ENCODE peak calls at places on chromosomes 3 and 15, in six cellular contexts. Q is cardiac muscle cell; G is activated T-cell treated with anti-CD3 and anti-CD28 coated beads, Interleukin-2, amount 50 U/mL, for 72 hours; P is AG09309; C is stimulated activated CD8-positive, alpha-beta memory T cell treated with anti-CD3 and anti-CD28 coated beads, Interleukin-4, amount 100 ng/mL, for 1 hour; E is D341Med. B is an unnamed sample.

GRCh38 chr3:32794487-32795308 is 23.1 kb upstream of the TRIM71 start:
- DNase-seq in Q (peak; percentile 28), G (no peak), P (no peak), C (no peak), E (no peak), B (no peak)

GRCh38 chr3:31705726-31706125 is 173.0 kb downstream of the STT3B start:
- DNase-seq in Q (no peak), G (no peak), P (no peak), C (no peak), E (no peak), B (no peak)

GRCh38 chr3:175355801-175356335 is 496.7 kb downstream of the NAALADL2 start:
- DNase-seq in Q (no peak), G (no peak), P (no peak), C (no peak), E (no peak), B (no peak)

GRCh38 chr3:11944052-11944673 is 60.0 kb upstream of the SYN2 start:
- DNase-seq in Q (peak; percentile 53), G (no peak), P (no peak), C (no peak), E (peak; percentile 75), B (no peak)

GRCh38 chr3:174125267-174125844 is 727.8 kb downstream of the NLGN1 start:
- DNase-seq in Q (peak; percentile 64), G (no peak), P (peak; percentile 34), C (no peak), E (peak; percentile 60), B (no peak)

GRCh38 chr3:111758642-111759041 is 100.4 kb upstream of the PHLDB2 start:
- DNase-seq in Q (no peak), G (no peak), P (no peak), C (no peak), E (no peak), B (peak; percentile 22)

GRCh38 chr3:94028093-94028837 is at the start of gene STX19:
- DNase-seq in Q (no peak), G (no peak), P (no peak), C (no peak), E (no peak), B (no peak)

GRCh38 chr15:80120636-80121035 is 32.2 kb upstream of the FAH start:
- DNase-seq in Q (peak; percentile 76), G (no peak), P (no peak), C (no peak), E (no peak), B (no peak)

GRCh38 chr15:39242345-39242744 is 338.5 kb upstream of the THBS1 start:
- DNase-seq in Q (no peak), G (no peak), P (peak; percentile 77), C (no peak), E (no peak), B (no peak)

GRCh38 chr3:65732060-65732933 is 306.4 kb downstream of the MAGI1 start:
- DNase-seq in Q (peak; percentile 81), G (peak; percentile 20), P (peak; percentile 24), C (no peak), E (peak; percentile 69), B (peak; percentile 2)

GRCh38 chr3:138112362-138112761 is 3.0 kb downstream of the DZIP1L start:
- DNase-seq in Q (no peak), G (no peak), P (no peak), C (no peak), E (no peak), B (no peak)

GRCh38 chr15:62164500-62165028 is 521 bp downstream of the C2CD4B start:
- DNase-seq in Q (peak; percentile 33), G (peak; percentile 19), P (no peak), C (no peak), E (peak; percentile 67), B (peak; percentile 19)

GRCh38 chr3:112437146-112438022 is 61.9 kb downstream of the BTLA start:
- DNase-seq in Q (no peak), G (peak; percentile 23), P (peak; percentile 11), C (no peak), E (no peak), B (no peak)

GRCh38 chr15:75307778-75308390 is 25.2 kb downstream of the GOLGA6D start:
- DNase-seq in Q (peak; percentile 57), G (peak; percentile 30), P (no peak), C (no peak), E (peak; percentile 82), B (peak; percentile 34)

GRCh38 chr15:32642667-32643425 is 1.3 kb downstream of the SCG5 start:
- DNase-seq in Q (no peak), G (no peak), P (no peak), C (no peak), E (no peak), B (no peak)

GRCh38 chr15:60479711-60480110 is 769 bp upstream of the ICE2 start:
- DNase-seq in Q (no peak), G (peak; percentile 12), P (no peak), C (no peak), E (no peak), B (peak; percentile 38)